ENCODE peak calls at places on chromosomes 12 and 14, in seven cellular contexts. Y, E, V, N, J, Q and H are unnamed samples.

GRCh38 chr12:47276253-47277070 is 196.7 kb upstream of the AMIGO2 start:
- DNase-seq in Y (peak), E (no peak), V (peak), N (no peak), J (peak), Q (no peak), H (no peak)

GRCh38 chr14:80942158-80942738 is 710 bp upstream of the CEP128 start:
- DNase-seq in Y (no peak), E (no peak), V (no peak), N (no peak), J (no peak), Q (no peak), H (no peak)

GRCh38 chr12:54431911-54432814 is 13.1 kb upstream of the ITGA5 start:
- DNase-seq in Y (no peak), E (no peak), V (no peak), N (no peak), J (peak), Q (no peak), H (no peak)

GRCh38 chr12:27517532-27517931 is 6.5 kb upstream of the PPFIBP1 start:
- DNase-seq in Y (no peak), E (no peak), V (no peak), N (no peak), J (no peak), Q (no peak), H (no peak)

GRCh38 chr14:81579115-81579514 is 45.5 kb upstream of the SEL1L start:
- DNase-seq in Y (no peak), E (no peak), V (no peak), N (no peak), J (no peak), Q (no peak), H (no peak)

GRCh38 chr12:104598342-104599271 is 141.9 kb downstream of the CHST11 start:
- DNase-seq in Y (no peak), E (no peak), V (no peak), N (no peak), J (no peak), Q (no peak), H (no peak)

GRCh38 chr12:712172-712863 is 40.1 kb upstream of the WNK1 start:
- DNase-seq in Y (no peak), E (no peak), V (no peak), N (no peak), J (no peak), Q (no peak), H (no peak)

GRCh38 chr12:109951136-109951535 is 45.0 kb downstream of the GIT2 start:
- DNase-seq in Y (no peak), E (no peak), V (no peak), N (no peak), J (no peak), Q (no peak), H (no peak)

GRCh38 chr14:94945615-94946014 is 175.7 kb upstream of the GSC start:
- DNase-seq in Y (no peak), E (no peak), V (no peak), N (no peak), J (no peak), Q (no peak), H (no peak)

GRCh38 chr12:114944736-114945135 is 260.8 kb upstream of the TBX3 start:
- DNase-seq in Y (no peak), E (no peak), V (no peak), N (no peak), J (no peak), Q (no peak), H (no peak)

GRCh38 chr12:81294325-81295190 is 216.7 kb downstream of the ACSS3 start:
- DNase-seq in Y (no peak), E (no peak), V (no peak), N (no peak), J (no peak), Q (no peak), H (no peak)

GRCh38 chr14:93045211-93045674 is 70.5 kb downstream of the ITPK1 start:
- DNase-seq in Y (no peak), E (no peak), V (no peak), N (no peak), J (no peak), Q (no peak), H (no peak)

GRCh38 chr12:89470741-89471504 is 53.7 kb downstream of the GALNT4 start:
- DNase-seq in Y (no peak), E (peak), V (peak), N (no peak), J (no peak), Q (no peak), H (no peak)

GRCh38 chr14:35133542-35134328 is 11.4 kb downstream of the PRORP start:
- DNase-seq in Y (no peak), E (no peak), V (no peak), N (no peak), J (no peak), Q (no peak), H (no peak)

GRCh38 chr12:26135010-26135420 is 10.2 kb upstream of the BHLHE41 start:
- DNase-seq in Y (no peak), E (no peak), V (no peak), N (no peak), J (peak), Q (peak), H (no peak)

GRCh38 chr12:124675881-124676688 is 108.7 kb upstream of the NCOR2 start:
- DNase-seq in Y (no peak), E (no peak), V (no peak), N (no peak), J (peak), Q (no peak), H (no peak)

GRCh38 chr12:15982471-15982870 is 71.3 kb downstream of the DERA start:
- DNase-seq in Y (no peak), E (peak), V (no peak), N (no peak), J (no peak), Q (no peak), H (no peak)

GRCh38 chr14:62662811-62663477 is 382.3 kb downstream of the KCNH5 start:
- DNase-seq in Y (no peak), E (no peak), V (no peak), N (no peak), J (peak), Q (no peak), H (no peak)

GRCh38 chr14:97415907-97416306 is 618.7 kb downstream of the VRK1 start:
- DNase-seq in Y (no peak), E (no peak), V (no peak), N (no peak), J (no peak), Q (no peak), H (no peak)

GRCh38 chr14:96039633-96040311 is 610 bp downstream of the C14orf132 start:
- DNase-seq in Y (peak), E (peak), V (peak), N (no peak), J (peak), Q (peak), H (no peak)

GRCh38 chr12:87253157-87253556 is 776.0 kb downstream of the C12orf50 start:
- DNase-seq in Y (no peak), E (no peak), V (no peak), N (no peak), J (no peak), Q (no peak), H (no peak)

GRCh38 chr12:116695464-116695725 is 42.5 kb downstream of the SPRING1 start:
- DNase-seq in Y (no peak), E (no peak), V (no peak), N (no peak), J (no peak), Q (no peak), H (no peak)

GRCh38 chr12:116698131-116698495 is 39.8 kb downstream of the SPRING1 start:
- DNase-seq in Y (no peak), E (no peak), V (no peak), N (no peak), J (no peak), Q (no peak), H (no peak)

GRCh38 chr12:116700066-116700465 is 37.8 kb downstream of the SPRING1 start:
- DNase-seq in Y (no peak), E (no peak), V (no peak), N (no peak), J (no peak), Q (no peak), H (no peak)

GRCh38 chr12:116698554-116698953 is 39.3 kb downstream of the SPRING1 start:
- DNase-seq in Y (no peak), E (no peak), V (no peak), N (no peak), J (no peak), Q (no peak), H (no peak)

DNA sequence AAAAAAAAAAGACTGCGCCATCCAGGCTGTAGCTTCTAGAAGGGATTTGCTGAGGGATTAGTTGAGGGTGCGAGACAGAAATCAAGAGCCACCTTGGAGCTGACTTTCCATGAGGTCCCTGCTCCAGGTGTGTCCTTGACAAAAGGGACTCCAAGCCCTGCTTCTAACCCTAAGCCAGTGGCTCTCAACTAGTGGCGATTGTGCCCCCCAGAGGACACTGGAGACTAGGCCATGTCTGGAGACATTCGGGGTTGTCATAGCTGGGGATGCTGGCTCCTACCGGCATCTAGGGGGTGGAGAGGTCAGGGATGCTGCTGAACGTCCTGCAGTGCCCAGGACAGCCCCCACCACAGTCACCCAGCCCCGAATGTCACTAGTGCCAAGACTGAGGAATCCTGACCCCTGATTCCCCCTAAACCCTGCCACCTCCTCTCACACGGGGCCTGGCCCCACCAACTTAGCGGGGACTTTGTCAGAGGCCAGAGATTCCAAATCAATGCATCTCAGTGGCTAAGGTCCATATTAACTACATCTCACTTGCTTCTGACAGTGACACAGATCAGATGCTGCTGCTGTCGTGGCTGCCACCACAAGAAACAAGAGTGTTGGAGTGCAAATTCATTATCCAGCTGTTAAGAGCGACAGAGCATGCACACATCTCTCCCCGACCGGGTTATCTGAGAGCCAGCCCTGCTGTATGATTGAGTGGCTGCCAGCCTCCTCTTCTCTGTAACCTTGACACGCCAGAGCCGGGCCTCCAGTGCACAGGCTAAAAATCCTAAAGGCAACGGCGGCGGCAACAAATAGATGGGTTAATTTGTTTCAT is 40.4 kb downstream of the SPRING1 start:
- DNase-seq in Y (no peak), E (peak), V (peak), N (no peak), J (peak), Q (no peak), H (peak)
- TF ChIP-seq CTCF in Y (no peak), E (peak), V (no peak), N (no peak), J (no peak), Q (peak), H (peak)

DNA sequence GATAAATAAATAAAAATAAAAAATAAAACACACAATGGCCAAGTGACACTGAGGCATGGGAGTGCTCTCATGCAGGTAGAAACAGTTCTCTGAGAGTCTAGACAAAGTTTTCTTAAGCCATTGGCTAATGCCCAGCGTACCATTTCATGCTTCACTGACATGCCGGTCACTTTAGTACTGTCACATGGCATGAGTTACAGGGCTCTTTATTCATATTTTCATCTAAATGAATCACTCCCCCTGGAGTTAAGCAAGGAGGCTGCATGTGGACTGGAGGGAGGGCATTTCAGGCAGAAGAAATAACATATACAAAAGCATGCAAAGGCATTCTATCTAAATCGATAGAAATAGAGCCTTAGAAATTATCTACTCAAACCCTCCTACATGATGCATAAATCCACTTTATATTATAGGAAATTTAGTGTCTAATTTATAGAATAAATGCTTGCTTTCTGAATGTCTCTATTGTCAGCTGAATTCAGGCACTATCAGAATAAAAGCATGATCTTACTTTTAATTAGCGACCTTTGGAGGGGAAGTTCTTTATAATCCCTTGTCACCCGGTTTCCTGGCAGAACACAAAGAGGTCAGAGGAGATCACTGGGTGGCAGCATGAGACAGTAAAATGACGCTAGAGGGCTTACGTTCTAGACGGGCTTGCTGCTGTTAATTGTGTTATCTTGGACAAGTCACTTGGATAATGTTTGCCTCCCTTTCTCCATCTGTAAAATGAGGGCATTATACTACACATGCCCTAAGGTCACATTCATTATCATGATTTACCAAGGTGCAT is 17.5 kb downstream of the DYRK4 start:
- DNase-seq in Y (no peak), E (peak), V (peak), N (no peak), J (no peak), Q (no peak), H (no peak)
- TF ChIP-seq CTCF in Y (no peak), E (peak), V (no peak), N (no peak), J (no peak), Q (peak), H (peak)

GRCh38 chr14:74571901-74572828 is 39.9 kb downstream of the LTBP2 start:
- DNase-seq in Y (no peak), E (peak), V (no peak), N (no peak), J (no peak), Q (no peak), H (no peak)

GRCh38 chr14:74574706-74575105 is 37.3 kb downstream of the LTBP2 start:
- DNase-seq in Y (no peak), E (no peak), V (no peak), N (no peak), J (no peak), Q (no peak), H (no peak)

GRCh38 chr14:74574092-74574438 is 38.0 kb downstream of the LTBP2 start:
- DNase-seq in Y (no peak), E (no peak), V (no peak), N (no peak), J (no peak), Q (peak), H (no peak)

GRCh38 chr14:74572829-74573360 is 39.1 kb downstream of the LTBP2 start:
- DNase-seq in Y (no peak), E (no peak), V (no peak), N (no peak), J (no peak), Q (no peak), H (no peak)

GRCh38 chr14:74573421-74574091 is 38.5 kb downstream of the LTBP2 start:
- DNase-seq in Y (no peak), E (no peak), V (no peak), N (no peak), J (peak), Q (peak), H (no peak)
- TF ChIP-seq CTCF in Y (no peak), E (no peak), V (no peak), N (no peak), J (peak), Q (no peak), H (no peak)

GRCh38 chr12:85425349-85425612 is 145.3 kb downstream of the ALX1 start:
- DNase-seq in Y (no peak), E (no peak), V (no peak), N (no peak), J (no peak), Q (no peak), H (no peak)

GRCh38 chr12:85424581-85425348 is 144.7 kb downstream of the ALX1 start:
- DNase-seq in Y (no peak), E (no peak), V (peak), N (no peak), J (peak), Q (no peak), H (no peak)

GRCh38 chr12:85425926-85426325 is 145.9 kb downstream of the ALX1 start:
- DNase-seq in Y (no peak), E (no peak), V (no peak), N (no peak), J (peak), Q (no peak), H (no peak)

GRCh38 chr12:85422766-85423165 is 142.7 kb downstream of the ALX1 start:
- DNase-seq in Y (no peak), E (no peak), V (no peak), N (no peak), J (no peak), Q (no peak), H (no peak)

DNA sequence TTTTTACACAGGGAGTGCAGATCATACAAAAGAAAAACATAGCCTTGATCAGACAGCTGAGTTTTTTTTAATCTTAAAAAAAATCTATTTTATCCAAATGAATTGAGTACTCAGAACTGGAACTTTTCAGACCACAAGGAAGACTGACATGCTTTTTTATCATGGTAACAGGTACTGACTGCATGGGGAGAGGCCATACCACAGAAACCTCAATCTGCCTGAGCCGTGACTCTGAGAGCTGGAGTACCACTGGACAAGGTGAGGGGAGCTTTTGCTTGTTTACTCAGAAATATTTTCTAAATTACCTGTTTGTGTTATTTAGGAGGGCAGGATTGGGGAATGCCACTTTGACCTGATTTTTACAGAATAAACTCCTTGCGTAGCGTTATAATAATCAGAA is 143.9 kb downstream of the ALX1 start:
- DNase-seq in Y (no peak), E (no peak), V (no peak), N (no peak), J (no peak), Q (no peak), H (no peak)
- TF ChIP-seq CTCF in Y (no peak), E (no peak), V (no peak), N (no peak), J (no peak), Q (no peak), H (no peak)

GRCh38 chr14:90756755-90757345 is 59.4 kb downstream of the TTC7B start:
- DNase-seq in Y (no peak), E (no peak), V (no peak), N (no peak), J (no peak), Q (no peak), H (no peak)
- TF ChIP-seq CTCF in Y (no peak), E (no peak), V (no peak), N (no peak), J (no peak), Q (no peak), H (no peak)

GRCh38 chr14:38016497-38016896 is 191.2 kb upstream of the SSTR1 start:
- DNase-seq in Y (no peak), E (no peak), V (no peak), N (no peak), J (no peak), Q (no peak), H (no peak)
- TF ChIP-seq CTCF in Y (no peak), E (no peak), V (no peak), N (no peak), J (no peak), Q (peak), H (peak)

DNA sequence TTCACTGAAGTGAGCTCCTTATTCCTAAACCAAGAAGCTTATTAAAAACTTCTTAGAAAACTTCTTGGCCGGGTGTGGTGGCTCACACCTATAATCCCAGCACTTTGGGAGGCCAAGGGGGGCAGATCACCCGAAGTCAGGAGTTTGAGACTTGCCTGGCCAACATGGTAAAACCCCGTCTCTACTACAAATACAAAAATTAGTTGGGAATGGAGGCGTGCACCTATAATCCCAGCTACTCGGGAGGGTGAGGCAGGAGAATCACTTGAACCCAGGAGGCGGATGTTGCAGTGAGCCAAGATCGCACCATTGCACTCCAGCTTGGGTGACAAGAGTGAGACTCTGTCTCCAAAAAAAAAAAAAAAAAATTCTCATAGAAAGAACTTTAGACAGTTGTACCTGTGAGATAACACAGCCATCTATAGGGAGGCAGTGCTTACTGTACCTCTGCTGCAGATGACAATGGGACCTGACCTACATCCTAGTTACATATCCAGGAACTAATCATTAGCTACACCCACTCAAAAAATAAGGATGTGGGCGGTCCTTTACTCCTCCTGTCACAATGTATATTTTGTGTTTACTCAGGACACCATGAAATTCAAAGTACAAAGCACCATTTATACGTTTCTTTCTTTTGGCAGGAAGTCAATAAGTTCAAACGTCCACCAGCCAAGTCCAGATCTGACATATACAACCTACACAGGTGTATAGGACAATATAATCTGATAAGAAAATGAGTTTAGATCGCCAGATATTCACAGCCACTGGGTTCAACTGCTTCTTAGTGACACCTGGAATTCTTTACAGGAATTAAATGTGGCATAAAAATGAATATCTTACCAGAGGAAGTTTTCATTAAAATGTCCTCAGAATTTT is 14.9 kb downstream of the STXBP6 start:
- DNase-seq in Y (no peak), E (no peak), V (no peak), N (no peak), J (no peak), Q (no peak), H (no peak)
- TF ChIP-seq CTCF in Y (no peak), E (no peak), V (no peak), N (no peak), J (no peak), Q (no peak), H (no peak)

GRCh38 chr14:78018283-78018682 is 151.9 kb upstream of the NRXN3 start:
- DNase-seq in Y (no peak), E (no peak), V (no peak), N (no peak), J (no peak), Q (no peak), H (no peak)

GRCh38 chr14:78023112-78023511 is 147.1 kb upstream of the NRXN3 start:
- DNase-seq in Y (no peak), E (no peak), V (no peak), N (no peak), J (no peak), Q (no peak), H (no peak)

GRCh38 chr14:78016532-78016931 is 153.6 kb upstream of the NRXN3 start:
- DNase-seq in Y (no peak), E (no peak), V (no peak), N (no peak), J (no peak), Q (no peak), H (no peak)

GRCh38 chr14:78022059-78022458 is 148.1 kb upstream of the NRXN3 start:
- DNase-seq in Y (no peak), E (peak), V (peak), N (no peak), J (peak), Q (peak), H (no peak)
- TF ChIP-seq CTCF in Y (no peak), E (peak), V (peak), N (peak), J (peak), Q (peak), H (peak)